ENCODE peak calls at places on chromosome 3, in eight cellular contexts. Z is brain microvascular endothelial cell, N is heart right ventricle, W is GM23248, V is stomach, F is tibial artery, D is A549, A is AG04449. G is an unnamed sample.

GRCh38 chr3:10344147-10344943 is 23.4 kb upstream of the SEC13 start:
- DNase-seq in Z (no peak), W (peak; percentile 49), F (no peak), N (peak; percentile 35), A (no peak), D (peak; percentile 56), V (peak; percentile 50), G (no peak)

GRCh38 chr3:155453512-155453911 is 160.0 kb upstream of the STRIT1 start:
- DNase-seq in D (no peak), V (no peak), A (no peak), W (no peak), Z (no peak), F (no peak), N (no peak), G (no peak)

GRCh38 chr3:197019535-197019934 is 10.1 kb downstream of the MELTF start:
- DNase-seq in A (no peak), W (no peak), Z (no peak), D (no peak), N (no peak), F (no peak), V (no peak), G (no peak)

GRCh38 chr3:84066920-84067319 is 891.9 kb upstream of the CADM2 start:
- DNase-seq in V (no peak), D (no peak), W (no peak), A (no peak), F (no peak), N (no peak), Z (no peak), G (no peak)

GRCh38 chr3:124984754-124985153 is 50.2 kb upstream of the MUC13 start:
- DNase-seq in F (no peak), D (no peak), N (no peak), A (no peak), V (no peak), Z (no peak), W (no peak), G (no peak)

GRCh38 chr3:140953028-140953960 is 11.7 kb downstream of the SLC25A36 start:
- DNase-seq in D (peak; percentile 29), A (peak; percentile 65), V (no peak), Z (no peak), W (peak; percentile 66), F (no peak), N (no peak), G (no peak)

GRCh38 chr3:11641683-11642407 is 1.9 kb downstream of the VGLL4 start:
- DNase-seq in N (no peak), D (no peak), W (peak; percentile 76), A (no peak), Z (no peak), F (peak; percentile 52), V (no peak), G (no peak)

GRCh38 chr3:36362216-36362615 is 18.1 kb upstream of the STAC start:
- DNase-seq in D (no peak), V (no peak), N (no peak), F (no peak), Z (peak; percentile 31), W (peak; percentile 63), A (no peak), G (no peak)

GRCh38 chr3:189267981-189268613 is 96.3 kb downstream of the TPRG1 start:
- DNase-seq in V (no peak), Z (no peak), N (no peak), F (no peak), A (no peak), W (peak; percentile 57), D (peak; percentile 77), G (no peak)

GRCh38 chr3:14371573-14372474 is 30.6 kb upstream of the SLC6A6 start:
- DNase-seq in V (peak; percentile 89), D (peak; percentile 87), N (peak; percentile 85), A (no peak), Z (peak; percentile 24), W (peak; percentile 82), F (peak; percentile 66), G (peak; percentile 33)

GRCh38 chr3:38738630-38739395 is 77.2 kb downstream of the SCN10A start:
- DNase-seq in W (peak; percentile 62), Z (peak; percentile 58), V (no peak), A (no peak), D (peak; percentile 42), F (peak; percentile 24), N (peak; percentile 16), G (no peak)

GRCh38 chr3:124504332-124505059 is 225.8 kb upstream of the UMPS start:
- DNase-seq in V (no peak), F (peak; percentile 50), A (peak; percentile 65), Z (no peak), N (peak; percentile 27), D (no peak), W (peak; percentile 84), G (peak; percentile 86)

GRCh38 chr3:17158941-17159682 is 274.4 kb downstream of the PLCL2 start:
- DNase-seq in W (no peak), A (no peak), V (no peak), F (no peak), N (peak; percentile 51), D (no peak), Z (no peak), G (no peak)

GRCh38 chr3:123346726-123347125 is 102.2 kb downstream of the ADCY5 start:
- DNase-seq in D (no peak), N (peak; percentile 68), W (peak; percentile 26), Z (no peak), A (no peak), F (peak; percentile 38), V (no peak), G (no peak)

DNA sequence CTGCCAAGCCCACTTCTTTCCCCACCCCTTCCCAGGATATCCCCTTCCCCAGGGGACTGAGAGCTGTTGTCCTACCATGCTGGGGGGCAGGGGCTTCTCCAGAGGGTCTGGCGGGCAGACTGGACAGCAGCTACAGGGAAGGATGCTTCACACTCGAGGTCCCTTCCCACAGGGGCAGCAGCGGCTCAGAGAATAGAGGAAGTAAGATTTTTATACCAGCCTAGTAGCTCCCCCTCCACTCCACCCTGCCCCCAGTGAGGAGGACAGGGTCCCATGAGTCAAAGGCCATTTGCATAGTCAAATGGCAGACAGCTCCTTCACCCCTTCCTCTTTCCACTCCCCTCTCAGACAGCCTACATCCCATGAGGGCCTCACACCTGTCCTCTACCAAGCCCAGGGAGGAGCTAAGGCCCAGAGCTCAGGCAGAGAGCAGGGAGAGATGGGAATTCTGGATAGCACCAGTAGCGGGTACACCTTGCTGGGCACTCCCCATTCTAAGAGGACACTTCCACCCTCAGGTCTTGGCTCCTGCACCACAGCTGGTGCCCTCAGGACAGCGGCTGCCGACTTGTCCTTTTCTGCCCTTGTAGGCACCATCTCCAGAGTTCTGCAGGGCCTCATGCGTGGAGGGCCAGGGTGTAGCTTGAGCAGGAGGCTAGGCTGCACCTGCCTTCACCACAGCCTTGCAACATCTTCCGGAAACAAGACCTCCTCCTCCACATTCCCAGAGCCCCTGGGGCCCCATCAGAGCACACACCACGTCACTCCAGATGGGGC is at the start of gene TLR9:
- DNase-seq in F (no peak), A (no peak), N (no peak), W (no peak), D (no peak), Z (no peak), V (no peak), G (no peak)
- H3K4me3 ChIP-seq in F (no peak within 1 kb of the TSS), A (no peak within 1 kb of the TSS), N (no peak within 1 kb of the TSS), W (no peak within 1 kb of the TSS), D (no peak within 1 kb of the TSS), Z (no peak within 1 kb of the TSS), V (no peak within 1 kb of the TSS), G (no peak within 1 kb of the TSS)

DNA sequence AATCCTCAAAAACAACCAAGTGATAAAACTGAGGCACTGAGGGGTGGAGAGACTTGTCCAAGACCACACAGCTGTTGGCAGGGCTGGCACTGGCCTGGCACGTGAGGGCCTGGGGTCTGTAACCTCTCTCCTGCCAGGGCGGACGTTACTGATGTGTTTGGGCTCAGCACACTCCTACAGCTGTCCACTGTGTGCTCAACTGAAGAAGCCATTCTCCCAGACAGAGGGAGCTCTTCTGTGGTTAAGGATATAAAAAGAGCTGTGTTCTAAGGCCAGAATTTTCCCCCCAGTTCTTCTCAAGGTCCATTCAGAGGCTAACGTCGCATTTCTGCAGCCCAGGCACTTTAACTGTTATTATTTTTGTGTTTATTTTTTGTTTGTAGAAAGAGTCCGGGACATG is 429.0 kb upstream of the ATP11B start:
- DNase-seq in N (no peak), D (no peak), A (no peak), W (no peak), V (no peak), F (no peak), Z (no peak), G (no peak)
- H3K4me3 ChIP-seq in N (no peak overlapping the region), D (no peak overlapping the region), A (no peak overlapping the region), W (no peak overlapping the region), V (no peak overlapping the region), F (no peak overlapping the region), Z (no peak overlapping the region), G (no peak overlapping the region)

DNA sequence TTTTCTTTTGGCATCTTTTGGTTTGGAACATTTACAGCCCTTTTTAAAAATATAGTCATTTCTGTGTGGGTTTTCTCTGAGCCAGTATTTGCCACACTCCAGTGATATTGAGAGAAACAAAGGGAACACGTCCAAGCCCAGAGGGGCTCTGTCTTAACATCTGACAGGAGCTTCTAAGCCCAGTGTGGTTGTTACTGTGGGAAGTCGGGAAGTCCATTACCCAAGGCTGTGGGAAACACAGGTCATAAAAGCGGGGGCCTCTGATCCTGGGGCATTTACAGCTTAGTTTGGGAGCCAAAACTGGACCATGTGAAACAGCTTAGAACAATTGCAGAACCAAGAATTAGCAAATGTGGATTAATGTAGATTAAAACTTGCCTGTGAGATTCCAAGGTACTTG is 123.0 kb downstream of the PTPRG start:
- DNase-seq in A (no peak), N (no peak), V (no peak), W (no peak), D (no peak), Z (no peak), F (no peak), G (peak; percentile 93)
- H3K4me3 ChIP-seq in A (no peak overlapping the region), N (no peak overlapping the region), V (no peak overlapping the region), W (no peak overlapping the region), D (no peak overlapping the region), Z (no peak overlapping the region), F (no peak overlapping the region), G (no peak overlapping the region)

GRCh38 chr3:138950006-138950644 is 3.1 kb downstream of the FOXL2NB start:
- DNase-seq in F (no peak), N (no peak), W (peak; percentile 79), V (no peak), D (no peak), Z (no peak), A (no peak), G (no peak)
- H3K4me3 ChIP-seq in F (peak overlapping the region; percentile 29), N (peak overlapping the region; percentile 45), W (peak overlapping the region; percentile 68), V (peak overlapping the region; percentile 49), D (no peak overlapping the region), Z (peak overlapping the region; percentile 32), A (peak overlapping the region; percentile 42), G (peak overlapping the region; percentile 11)

DNA sequence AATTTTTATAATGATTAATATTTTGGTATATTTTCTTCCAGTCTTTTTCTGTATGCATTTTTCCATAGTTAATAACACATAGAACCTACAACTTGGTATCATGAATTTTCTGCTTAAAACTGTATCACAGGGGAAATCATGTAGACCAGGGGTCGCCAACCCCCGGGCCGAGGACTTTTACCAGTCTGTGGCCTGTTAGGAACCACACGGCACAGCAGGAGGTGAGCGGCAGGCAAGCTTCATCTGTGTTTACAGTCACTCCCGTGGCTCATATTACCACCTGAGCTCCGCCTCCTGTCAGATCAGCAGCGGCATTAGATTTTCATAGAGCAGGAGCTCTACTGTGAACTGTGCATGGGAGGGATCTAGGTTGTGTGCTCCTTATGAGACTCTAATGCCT is 54.7 kb downstream of the RPL22L1 start:
- DNase-seq in Z (peak; percentile 6), F (no peak), N (no peak), D (no peak), V (peak; percentile 62), A (no peak), W (no peak), G (no peak)
- H3K4me3 ChIP-seq in Z (no peak overlapping the region), F (no peak overlapping the region), N (no peak overlapping the region), D (no peak overlapping the region), V (no peak overlapping the region), A (no peak overlapping the region), W (no peak overlapping the region), G (no peak overlapping the region)

G was measured in retinal pigment epithelial cell.